ENCODE peak calls at places on chromosome 22, in seven cellular contexts. R is activated CD4-positive, alpha-beta T cell treated with anti-CD3 and anti-CD28 coated beads for 24 hours; M is stimulated activated CD4-positive, alpha-beta T cell treated with anti-CD3 and anti-CD28 coated beads, TNF-alpha, amount 100 ng/mL, for 1 hour; U is D341Med; D is substantia nigra; J is right atrium auricular region; W is lower lobe of right lung. Z is an unnamed sample.

GRCh38 chr22:38009000-38009806 is 24.8 kb upstream of the SOX10 start:
- DNase-seq in R (no peak), W (no peak), J (no peak), M (no peak), D (no peak), U (no peak), Z (no peak)

GRCh38 chr22:30159561-30160353 is 79.5 kb downstream of the HORMAD2 start:
- DNase-seq in U (no peak), J (no peak), W (no peak), M (no peak), R (no peak), D (no peak), Z (no peak)

GRCh38 chr22:19848298-19849224 is 6.1 kb downstream of the GNB1L start:
- DNase-seq in D (no peak), R (no peak), J (peak; percentile 44), W (peak; percentile 65), U (peak; percentile 20), M (no peak), Z (no peak)

GRCh38 chr22:47328550-47329243 is 566.2 kb downstream of the TBC1D22A start:
- DNase-seq in W (no peak), U (no peak), R (no peak), D (no peak), J (no peak), M (no peak), Z (no peak)

GRCh38 chr22:35472488-35472887 is 68.1 kb upstream of the RASD2 start:
- DNase-seq in R (no peak), D (no peak), J (no peak), W (no peak), U (no peak), M (no peak), Z (no peak)

GRCh38 chr22:42648368-42649260 is 578 bp downstream of the CYB5R3 start:
- DNase-seq in J (no peak), M (no peak), R (no peak), W (peak; percentile 80), D (peak; percentile 37), U (no peak), Z (no peak)

GRCh38 chr22:39255449-39256185 is 10.8 kb upstream of the PDGFB start:
- DNase-seq in J (no peak), M (no peak), U (no peak), R (no peak), D (no peak), W (no peak), Z (no peak)

GRCh38 chr22:42180349-42180842 is 49.8 kb upstream of the CYP2D6 start:
- DNase-seq in W (no peak), D (no peak), M (peak; percentile 11), J (peak; percentile 62), U (no peak), R (no peak), Z (no peak)

GRCh38 chr22:42929838-42930155 is 72.7 kb upstream of the ARFGAP3 start:
- DNase-seq in W (no peak), M (no peak), J (no peak), R (no peak), D (no peak), U (no peak), Z (no peak)

GRCh38 chr22:21942407-21942895 is 10.2 kb downstream of the PPM1F start:
- DNase-seq in D (peak; percentile 36), R (no peak), W (peak; percentile 80), J (peak; percentile 94), M (no peak), U (no peak), Z (no peak)

GRCh38 chr22:33400891-33401290 is 342.7 kb upstream of the SYN3 start:
- DNase-seq in W (no peak), D (no peak), R (no peak), U (no peak), J (no peak), M (no peak), Z (no peak)

GRCh38 chr22:49964136-49964492 is 3.5 kb downstream of the PIM3 start:
- DNase-seq in W (peak; percentile 47), J (no peak), D (no peak), M (no peak), R (no peak), U (no peak), Z (no peak)

GRCh38 chr22:20111045-20111688 is 4.7 kb upstream of the RANBP1 start:
- DNase-seq in R (no peak), U (peak; percentile 78), J (no peak), W (peak; percentile 44), D (no peak), M (no peak), Z (no peak)

GRCh38 chr22:30243671-30244465 is 2.7 kb downstream of the LIF start:
- DNase-seq in J (no peak), W (no peak), D (no peak), M (no peak), U (no peak), R (no peak), Z (no peak)

GRCh38 chr22:26453812-26454500 is 24.9 kb downstream of the ASPHD2 start:
- DNase-seq in W (no peak), M (no peak), U (peak; percentile 80), R (no peak), J (no peak), D (no peak), Z (no peak)

GRCh38 chr22:28736296-28737155 is 5.1 kb downstream of the CHEK2 start:
- DNase-seq in R (no peak), J (no peak), M (no peak), W (no peak), U (no peak), D (no peak), Z (no peak)

GRCh38 chr22:44172370-44173108 is 8.2 kb upstream of the PARVG start:
- DNase-seq in U (no peak), D (peak; percentile 32), R (no peak), W (peak; percentile 92), J (peak; percentile 83), M (no peak), Z (no peak)

GRCh38 chr22:24166811-24167210 is 14.5 kb upstream of the SUSD2 start:
- DNase-seq in M (no peak), W (no peak), R (no peak), U (no peak), D (no peak), J (no peak), Z (no peak)

GRCh38 chr22:34902335-34902734 is 163.6 kb upstream of the ISX start:
- DNase-seq in J (no peak), M (no peak), U (no peak), W (no peak), R (no peak), D (no peak), Z (no peak)

GRCh38 chr22:43878079-43878795 is 13.6 kb downstream of the PNPLA5 start:
- DNase-seq in M (no peak), R (no peak), W (no peak), D (no peak), U (peak; percentile 8), J (no peak), Z (no peak)

GRCh38 chr22:19717691-19718254 is 3.5 kb downstream of the SEPTIN5 start:
- DNase-seq in M (peak; percentile 73), U (peak; percentile 97), D (peak; percentile 50), W (peak; percentile 87), R (peak; percentile 66), J (no peak), Z (peak; percentile 71)

GRCh38 chr22:38135133-38135706 is 24.7 kb upstream of the BAIAP2L2 start:
- DNase-seq in W (no peak), R (no peak), J (no peak), U (no peak), M (no peak), D (no peak), Z (no peak)

GRCh38 chr22:29503811-29504372 is 23.9 kb downstream of the NEFH start:
- DNase-seq in D (peak; percentile 35), W (no peak), J (peak; percentile 64), M (no peak), R (no peak), U (peak; percentile 79), Z (no peak)

GRCh38 chr22:46045459-46046298 is 68.7 kb upstream of the WNT7B start:
- DNase-seq in M (no peak), U (no peak), J (no peak), R (no peak), D (no peak), W (peak; percentile 47), Z (no peak)

GRCh38 chr22:27252282-27253049 is 549.1 kb downstream of the MN1 start:
- DNase-seq in M (no peak), J (peak; percentile 84), W (no peak), U (no peak), D (no peak), R (no peak), Z (no peak)

GRCh38 chr22:26669060-26669481 is 11.7 kb downstream of the MIAT start:
- DNase-seq in R (no peak), U (peak; percentile 54), J (no peak), D (no peak), W (no peak), M (no peak), Z (no peak)

GRCh38 chr22:17213976-17214375 is 5.3 kb downstream of the ADA2 start:
- DNase-seq in R (peak; percentile 23), U (peak; percentile 62), M (no peak), W (peak; percentile 59), D (peak; percentile 5), J (peak; percentile 73), Z (no peak)

GRCh38 chr22:50621491-50621880 is 6.5 kb downstream of the ARSA start:
- DNase-seq in J (no peak), R (peak; percentile 21), D (no peak), W (no peak), M (no peak), U (peak; percentile 22), Z (no peak)

GRCh38 chr22:23242473-23243001 is 62.2 kb downstream of the BCR start:
- DNase-seq in J (no peak), U (no peak), M (no peak), D (no peak), W (no peak), R (no peak), Z (no peak)